ENCODE peak calls at places on chromosomes 2 and 18, in nine cellular contexts. P, Q, O, I, C, F, J, V and U are unnamed samples.

GRCh38 chr2:235026137-235026536 is 74.3 kb downstream of the SH3BP4 start:
- DNase-seq in P (no peak), Q (peak; percentile 77), O (no peak), I (no peak), C (no peak), F (no peak), J (no peak), V (peak; percentile 62), U (peak; percentile 71)

GRCh38 chr2:134142903-134143302 is 111.0 kb upstream of the MGAT5 start:
- DNase-seq in P (no peak), Q (no peak), O (no peak), I (no peak), C (no peak), F (no peak), J (no peak), V (no peak), U (no peak)

GRCh38 chr2:169014780-169015179 is 16.3 kb downstream of the ABCB11 start:
- DNase-seq in P (no peak), Q (no peak), O (no peak), I (no peak), C (no peak), F (no peak), J (no peak), V (no peak), U (no peak)

GRCh38 chr2:26480751-26481380 is 2.9 kb upstream of the OTOF start:
- DNase-seq in P (no peak), Q (no peak), O (no peak), I (no peak), C (no peak), F (no peak), J (no peak), V (no peak), U (no peak)

GRCh38 chr2:98294711-98295110 is 51.5 kb upstream of the CNGA3 start:
- DNase-seq in P (no peak), Q (no peak), O (no peak), I (no peak), C (no peak), F (no peak), J (no peak), V (no peak), U (no peak)

GRCh38 chr2:237509905-237510304 is 22.9 kb downstream of the MLPH start:
- DNase-seq in P (no peak), Q (no peak), O (no peak), I (no peak), C (no peak), F (no peak), J (no peak), V (no peak), U (no peak)

GRCh38 chr2:143282684-143283083 is 153.5 kb downstream of the ARHGAP15 start:
- DNase-seq in P (no peak), Q (no peak), O (peak; percentile 22), I (no peak), C (no peak), F (no peak), J (peak; percentile 15), V (no peak), U (no peak)

GRCh38 chr18:44943201-44943881 is 262.7 kb downstream of the SETBP1 start:
- DNase-seq in P (no peak), Q (no peak), O (peak; percentile 55), I (no peak), C (no peak), F (no peak), J (no peak), V (no peak), U (peak; percentile 44)

GRCh38 chr2:127134833-127135830 is 28.2 kb upstream of the BIN1 start:
- DNase-seq in P (no peak), Q (no peak), O (no peak), I (no peak), C (no peak), F (peak; percentile 79), J (no peak), V (no peak), U (no peak)

GRCh38 chr18:45745817-45746461 is 22.0 kb downstream of the SLC14A1 start:
- DNase-seq in P (no peak), Q (no peak), O (no peak), I (no peak), C (no peak), F (no peak), J (no peak), V (no peak), U (no peak)

GRCh38 chr2:234147335-234147861 is 96.9 kb downstream of the SPP2 start:
- DNase-seq in P (no peak), Q (no peak), O (no peak), I (peak; percentile 66), C (no peak), F (no peak), J (no peak), V (no peak), U (no peak)

GRCh38 chr2:215499330-215499729 is 63.5 kb upstream of the FN1 start:
- DNase-seq in P (no peak), Q (peak; percentile 42), O (no peak), I (no peak), C (no peak), F (no peak), J (no peak), V (no peak), U (no peak)

GRCh38 chr2:83079007-83079406 is 1380.1 kb downstream of the SUCLG1 start:
- DNase-seq in P (no peak), Q (no peak), O (no peak), I (no peak), C (no peak), F (no peak), J (no peak), V (no peak), U (no peak)

GRCh38 chr2:149538138-149538833 is 49.3 kb downstream of the MMADHC start:
- DNase-seq in P (no peak), Q (no peak), O (peak; percentile 31), I (no peak), C (no peak), F (no peak), J (no peak), V (no peak), U (no peak)

GRCh38 chr2:240407090-240407489 is 28.4 kb upstream of the GPC1 start:
- DNase-seq in P (no peak), Q (no peak), O (no peak), I (no peak), C (no peak), F (no peak), J (no peak), V (peak; percentile 36), U (no peak)

GRCh38 chr2:8382485-8382884 is 299.4 kb upstream of the ID2 start:
- DNase-seq in P (no peak), Q (no peak), O (no peak), I (no peak), C (no peak), F (peak; percentile 80), J (no peak), V (no peak), U (no peak)

GRCh38 chr2:71929482-71929772 is 218.2 kb downstream of the CYP26B1 start:
- DNase-seq in P (no peak), Q (no peak), O (no peak), I (no peak), C (no peak), F (peak; percentile 66), J (no peak), V (no peak), U (no peak)

GRCh38 chr2:213766465-213766891 is 482.2 kb downstream of the SPAG16 start:
- DNase-seq in P (no peak), Q (no peak), O (no peak), I (no peak), C (peak; percentile 75), F (no peak), J (peak; percentile 72), V (no peak), U (peak; percentile 7)